ENCODE peak calls at places on chromosomes 11 and 22, in six cellular contexts. M is tibial nerve, T is IMR-90, D is GM12891, O is HepG2, U is erythroblast. Z is an unnamed sample.

GRCh38 chr11:73982595-73982989 is at the start of gene UCP2:
- DNase-seq in M (peak; percentile 77), T (peak; percentile 73), D (peak; percentile 65), O (no peak), U (peak; percentile 91), Z (peak; percentile 55)

GRCh38 chr22:48277868-48278581 is 1515.6 kb downstream of the TBC1D22A start:
- DNase-seq in M (no peak), T (no peak), D (no peak), O (no peak), U (no peak), Z (no peak)

GRCh38 chr11:113474362-113475159 is 637 bp downstream of the DRD2 start:
- DNase-seq in M (peak; percentile 66), T (peak; percentile 66), D (peak; percentile 25), O (peak; percentile 28), U (peak; percentile 58), Z (peak; percentile 54)

GRCh38 chr11:93807980-93808379 is 23.9 kb downstream of the MED17 start:
- DNase-seq in M (no peak), T (no peak), D (no peak), O (no peak), U (no peak), Z (no peak)

GRCh38 chr11:96486890-96487633 is 97.2 kb downstream of the JRKL start:
- DNase-seq in M (no peak), T (peak; percentile 25), D (no peak), O (peak; percentile 84), U (no peak), Z (no peak)

GRCh38 chr11:117613521-117613920 is 183.5 kb downstream of the DSCAML1 start:
- DNase-seq in M (no peak), T (no peak), D (no peak), O (no peak), U (no peak), Z (no peak)

GRCh38 chr11:60363542-60364525 is 14.5 kb upstream of the MS4A7 start:
- DNase-seq in M (peak; percentile 79), T (peak; percentile 25), D (peak; percentile 32), O (peak; percentile 58), U (peak; percentile 42), Z (no peak)

GRCh38 chr11:48099916-48100446 is 116.6 kb upstream of the OR4B1 start:
- DNase-seq in M (no peak), T (no peak), D (no peak), O (no peak), U (peak; percentile 11), Z (no peak)

GRCh38 chr22:17738386-17739128 is 35.7 kb downstream of the BID start:
- DNase-seq in M (no peak), T (no peak), D (no peak), O (no peak), U (no peak), Z (no peak)

GRCh38 chr22:23072911-23073491 is 2.7 kb downstream of the GNAZ start:
- DNase-seq in M (no peak), T (no peak), D (no peak), O (no peak), U (no peak), Z (no peak)

GRCh38 chr11:115166826-115167225 is 337.4 kb downstream of the CADM1 start:
- DNase-seq in M (no peak), T (no peak), D (no peak), O (no peak), U (no peak), Z (no peak)

GRCh38 chr11:42593426-42593825 is 718.4 kb upstream of the API5 start:
- DNase-seq in M (no peak), T (no peak), D (no peak), O (no peak), U (no peak), Z (no peak)

GRCh38 chr11:109085708-109086373 is 336.1 kb upstream of the C11orf87 start:
- DNase-seq in M (no peak), T (peak; percentile 41), D (no peak), O (no peak), U (no peak), Z (no peak)

GRCh38 chr11:125201525-125202121 is 37.1 kb downstream of the PKNOX2 start:
- DNase-seq in M (no peak), T (peak; percentile 7), D (no peak), O (peak; percentile 50), U (no peak), Z (no peak)

GRCh38 chr22:46085831-46086576 is 64.3 kb upstream of the PPARA start:
- DNase-seq in M (no peak), T (no peak), D (no peak), O (no peak), U (no peak), Z (peak; percentile 60)

GRCh38 chr11:74221816-74222215 is 50.7 kb downstream of the PPME1 start:
- DNase-seq in M (no peak), T (peak; percentile 12), D (no peak), O (no peak), U (no peak), Z (no peak)

GRCh38 chr11:15170170-15170569 is 55.4 kb downstream of the INSC start:
- DNase-seq in M (no peak), T (peak; percentile 54), D (no peak), O (peak; percentile 16), U (no peak), Z (no peak)

GRCh38 chr11:111963786-111964385 is 26.7 kb downstream of the DIXDC1 start:
- DNase-seq in M (no peak), T (peak; percentile 31), D (no peak), O (no peak), U (no peak), Z (no peak)

GRCh38 chr11:103257360-103257759 is 148.1 kb downstream of the DYNC2H1 start:
- DNase-seq in M (no peak), T (peak; percentile 49), D (no peak), O (peak; percentile 3), U (no peak), Z (peak; percentile 1)

GRCh38 chr11:10666976-10667892 is 26.3 kb downstream of the IRAG1 start:
- DNase-seq in M (no peak), T (peak; percentile 84), D (no peak), O (no peak), U (no peak), Z (no peak)

GRCh38 chr11:110463153-110463552 is 33.4 kb downstream of the FDX1 start:
- DNase-seq in M (peak; percentile 55), T (peak; percentile 66), D (no peak), O (no peak), U (peak; percentile 78), Z (no peak)

GRCh38 chr11:45573728-45574127 is 91.7 kb downstream of the CHST1 start:
- DNase-seq in M (no peak), T (no peak), D (no peak), O (no peak), U (no peak), Z (no peak)

GRCh38 chr11:66070604-66071325 is 693 bp downstream of the PACS1 start:
- DNase-seq in M (peak; percentile 47), T (peak; percentile 28), D (no peak), O (no peak), U (peak; percentile 30), Z (no peak)

GRCh38 chr11:9625728-9626127 is 38.1 kb upstream of the SWAP70 start:
- DNase-seq in M (no peak), T (no peak), D (no peak), O (no peak), U (no peak), Z (no peak)

GRCh38 chr11:17351510-17352176 is at the start of gene NCR3LG1:
- DNase-seq in M (peak; percentile 31), T (peak; percentile 77), D (peak; percentile 37), O (peak; percentile 46), U (peak; percentile 61), Z (no peak)

GRCh38 chr11:33692013-33692504 is 8.6 kb downstream of the C11orf91 start:
- DNase-seq in M (peak; percentile 80), T (peak; percentile 98), D (no peak), O (peak; percentile 76), U (no peak), Z (no peak)

DNA sequence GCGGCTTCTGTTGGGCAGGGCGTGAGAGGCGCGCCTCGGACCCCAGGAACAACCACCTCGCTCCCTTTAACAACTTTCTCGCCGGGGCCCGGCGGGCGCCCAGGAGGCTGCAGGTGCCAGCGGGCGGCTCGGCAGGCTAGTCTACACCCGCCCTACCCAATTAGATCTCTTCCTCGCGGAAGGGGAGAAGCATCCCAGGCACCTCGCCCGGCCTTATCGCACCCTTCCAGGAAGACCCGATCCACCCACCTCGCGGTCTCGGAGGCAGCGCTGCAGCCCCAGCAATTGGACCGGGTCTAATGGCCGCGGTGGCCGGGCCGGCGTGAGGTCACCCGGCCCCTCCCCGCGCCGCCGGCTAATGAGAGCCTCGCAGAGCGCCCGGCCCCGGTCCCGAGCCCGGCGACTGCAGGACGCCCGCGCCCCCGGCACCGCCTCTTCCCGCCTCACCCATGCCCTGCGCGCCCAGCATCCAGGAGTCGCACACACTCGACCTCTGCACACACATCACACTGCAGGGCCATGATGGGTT is at the start of gene PLAAT3:
- DNase-seq in M (peak; percentile 64), T (no peak), D (peak; percentile 37), O (no peak), U (peak; percentile 86), Z (peak; percentile 67)
- TF ChIP-seq POLR2A in M (peak; percentile 79), T (no peak), D (no peak), O (no peak), U (no peak), Z (peak; percentile 32)

DNA sequence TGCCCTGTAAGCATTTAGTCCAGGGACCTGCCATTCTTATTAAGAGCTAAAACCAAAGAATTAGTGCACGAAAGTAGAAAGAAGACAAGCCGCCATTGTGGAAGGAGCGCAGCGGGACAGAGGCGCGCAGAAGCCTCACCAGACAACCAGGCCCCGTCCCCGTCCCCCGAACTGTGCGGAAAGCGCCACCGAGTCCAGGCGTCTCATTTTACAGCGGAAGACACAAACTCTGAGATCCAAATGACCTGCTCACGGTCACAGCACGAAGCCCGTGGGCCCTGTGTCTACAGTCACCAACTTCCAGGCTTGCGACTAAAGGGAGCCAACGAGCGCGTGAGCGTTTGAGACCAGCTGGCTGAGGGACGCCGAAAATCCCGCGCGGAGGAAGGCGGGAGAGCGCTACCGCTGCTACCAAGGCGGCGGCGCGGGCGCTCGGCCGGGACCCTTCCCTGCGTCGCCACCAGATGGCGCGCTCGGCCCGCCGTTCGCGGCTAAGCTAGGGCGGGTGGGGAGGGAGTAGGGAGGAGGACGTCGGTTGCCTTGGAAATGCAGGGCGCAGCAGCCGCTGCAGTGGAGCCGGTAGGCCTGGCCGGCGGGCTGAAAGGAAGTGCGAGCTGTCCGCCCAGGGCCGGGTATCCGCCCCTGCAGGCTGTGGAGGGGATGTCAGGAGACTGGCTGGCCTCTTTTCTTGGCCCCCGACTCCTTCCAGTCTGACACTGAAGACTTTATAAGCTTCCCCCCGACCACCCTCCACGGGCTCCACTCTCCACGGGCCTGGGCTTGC is 434 bp upstream of the CCDC83 start:
- DNase-seq in M (peak; percentile 79), T (peak; percentile 90), D (peak; percentile 93), O (peak; percentile 84), U (peak; percentile 94), Z (peak; percentile 98)
- TF ChIP-seq POLR2A in M (no peak), T (peak; percentile 69), D (peak; percentile 27), O (peak; percentile 50), U (peak; percentile 66), Z (peak; percentile 59)

DNA sequence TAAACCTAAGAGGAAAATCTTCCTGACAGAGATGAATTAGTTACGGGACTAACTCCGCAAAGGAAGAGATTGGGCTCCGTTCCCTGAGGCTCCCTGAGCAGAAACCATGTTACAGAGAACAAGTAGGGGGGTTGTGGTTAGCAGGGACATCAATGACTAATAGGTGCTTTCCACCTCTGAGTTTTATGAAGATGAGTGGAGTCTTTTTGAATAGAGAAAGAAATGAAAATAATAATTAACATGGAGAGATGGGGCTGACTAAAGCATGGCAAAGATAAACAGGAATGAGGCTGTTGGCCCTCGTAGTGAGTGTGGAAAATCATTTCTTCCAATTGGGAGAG is 47.5 kb upstream of the PICALM start:
- DNase-seq in M (no peak), T (peak; percentile 98), D (peak; percentile 31), O (no peak), U (no peak), Z (peak; percentile 74)
- TF ChIP-seq POLR2A in M (no peak), T (peak; percentile 30), D (peak; percentile 35), O (no peak), U (no peak), Z (no peak)

GRCh38 chr11:22829231-22830081 is at the start of gene SVIP:
- DNase-seq in M (peak; percentile 89), T (peak; percentile 87), D (peak; percentile 68), O (peak; percentile 87), U (peak; percentile 93), Z (peak; percentile 76)
- TF ChIP-seq POLR2A in M (peak; percentile 86), T (no peak), D (peak; percentile 75), O (peak; percentile 84), U (peak; percentile 90), Z (peak; percentile 74)